ENCODE peak calls at places on chromosome 18, in six cellular contexts. One of them, this sample, is unnamed. For H3K36me3 and H3K4me1, the result is how much of the 10 kb centered on the place peaks cover.

GRCh38 chr18:75827781-75828274 is 400.3 kb upstream of the SMIM21 start:
- DNase-seq in spleen: no peak
- DNase-seq in left ventricle myocardium inferior: no peak
- DNase-seq in hepatocyte: peak
- DNase-seq in CD8-positive, alpha-beta T cell: no peak
- DNase-seq in GM12878: no peak
- DNase-seq in this sample: no peak

GRCh38 chr18:54742120-54742519 is 86.2 kb upstream of the RAB27B start:
- DNase-seq in spleen: no peak
- DNase-seq in left ventricle myocardium inferior: no peak
- DNase-seq in hepatocyte: no peak
- DNase-seq in CD8-positive, alpha-beta T cell: no peak
- DNase-seq in GM12878: no peak
- DNase-seq in this sample: peak

GRCh38 chr18:25099838-25100393 is 252.1 kb downstream of the ZNF521 start:
- DNase-seq in spleen: no peak
- DNase-seq in left ventricle myocardium inferior: no peak
- DNase-seq in hepatocyte: no peak
- DNase-seq in CD8-positive, alpha-beta T cell: no peak
- DNase-seq in GM12878: no peak
- DNase-seq in this sample: peak

GRCh38 chr18:12692206-12692605 is 10.3 kb downstream of the CEP76 start:
- DNase-seq in spleen: no peak
- DNase-seq in left ventricle myocardium inferior: no peak
- DNase-seq in hepatocyte: no peak
- DNase-seq in CD8-positive, alpha-beta T cell: no peak
- DNase-seq in GM12878: no peak
- DNase-seq in this sample: no peak

GRCh38 chr18:72541871-72542690 is 2.1 kb downstream of the CBLN2 start:
- DNase-seq in spleen: no peak
- DNase-seq in left ventricle myocardium inferior: no peak
- DNase-seq in hepatocyte: peak
- DNase-seq in CD8-positive, alpha-beta T cell: no peak
- DNase-seq in GM12878: no peak
- DNase-seq in this sample: no peak

GRCh38 chr18:7454429-7454828 is 112.7 kb upstream of the PTPRM start:
- DNase-seq in spleen: no peak
- DNase-seq in left ventricle myocardium inferior: no peak
- DNase-seq in hepatocyte: no peak
- DNase-seq in CD8-positive, alpha-beta T cell: no peak
- DNase-seq in GM12878: no peak
- DNase-seq in this sample: no peak

GRCh38 chr18:41731887-41732286 is 223.1 kb upstream of the PIK3C3 start:
- DNase-seq in spleen: no peak
- DNase-seq in left ventricle myocardium inferior: no peak
- DNase-seq in hepatocyte: no peak
- DNase-seq in CD8-positive, alpha-beta T cell: no peak
- DNase-seq in GM12878: no peak
- DNase-seq in this sample: no peak

GRCh38 chr18:22613058-22613690 is 195.5 kb upstream of the CTAGE1 start:
- DNase-seq in spleen: no peak
- DNase-seq in left ventricle myocardium inferior: no peak
- DNase-seq in hepatocyte: peak
- DNase-seq in CD8-positive, alpha-beta T cell: no peak
- DNase-seq in GM12878: no peak
- DNase-seq in this sample: no peak

GRCh38 chr18:43680096-43680495 is 402.8 kb upstream of the SYT4 start:
- DNase-seq in spleen: no peak
- DNase-seq in left ventricle myocardium inferior: no peak
- DNase-seq in hepatocyte: no peak
- DNase-seq in CD8-positive, alpha-beta T cell: no peak
- DNase-seq in GM12878: no peak
- DNase-seq in this sample: peak

GRCh38 chr18:46676162-46676830 is 19.3 kb upstream of the LOXHD1 start:
- DNase-seq in spleen: no peak
- DNase-seq in left ventricle myocardium inferior: no peak
- DNase-seq in hepatocyte: no peak
- DNase-seq in CD8-positive, alpha-beta T cell: no peak
- DNase-seq in GM12878: no peak
- DNase-seq in this sample: peak

GRCh38 chr18:38981382-38981781 is 1415.8 kb upstream of the CELF4 start:
- DNase-seq in spleen: no peak
- DNase-seq in left ventricle myocardium inferior: no peak
- DNase-seq in hepatocyte: no peak
- DNase-seq in CD8-positive, alpha-beta T cell: no peak
- DNase-seq in GM12878: no peak
- DNase-seq in this sample: no peak

GRCh38 chr18:31197676-31198075 is 35.0 kb upstream of the DSC1 start:
- DNase-seq in spleen: no peak
- DNase-seq in left ventricle myocardium inferior: no peak
- DNase-seq in hepatocyte: peak
- DNase-seq in CD8-positive, alpha-beta T cell: no peak
- DNase-seq in GM12878: no peak
- DNase-seq in this sample: no peak

GRCh38 chr18:62933261-62933887 is 218.0 kb downstream of the PHLPP1 start:
- DNase-seq in spleen: no peak
- DNase-seq in left ventricle myocardium inferior: no peak
- DNase-seq in hepatocyte: no peak
- DNase-seq in CD8-positive, alpha-beta T cell: no peak
- DNase-seq in GM12878: no peak
- DNase-seq in this sample: no peak

GRCh38 chr18:12711446-12711845 is 8.6 kb downstream of the PSMG2 start:
- DNase-seq in spleen: no peak
- DNase-seq in left ventricle myocardium inferior: no peak
- DNase-seq in hepatocyte: no peak
- DNase-seq in CD8-positive, alpha-beta T cell: no peak
- DNase-seq in GM12878: no peak
- DNase-seq in this sample: no peak

GRCh38 chr18:65018184-65018583 is 732.6 kb upstream of the CDH7 start:
- DNase-seq in spleen: no peak
- DNase-seq in left ventricle myocardium inferior: no peak
- DNase-seq in hepatocyte: no peak
- DNase-seq in CD8-positive, alpha-beta T cell: no peak
- DNase-seq in GM12878: no peak
- DNase-seq in this sample: no peak

GRCh38 chr18:63422087-63422861 is at the start of gene VPS4B:
- DNase-seq in spleen: peak
- DNase-seq in left ventricle myocardium inferior: peak
- DNase-seq in hepatocyte: peak
- DNase-seq in CD8-positive, alpha-beta T cell: peak
- DNase-seq in GM12878: peak
- DNase-seq in this sample: peak

GRCh38 chr18:54983041-54983686 is 23.9 kb upstream of the CCDC68 start:
- DNase-seq in spleen: no peak
- DNase-seq in left ventricle myocardium inferior: no peak
- DNase-seq in hepatocyte: peak
- DNase-seq in CD8-positive, alpha-beta T cell: no peak
- DNase-seq in GM12878: no peak
- DNase-seq in this sample: peak

GRCh38 chr18:75360206-75360605 is 67.3 kb downstream of the SMIM21 start:
- DNase-seq in spleen: no peak
- DNase-seq in left ventricle myocardium inferior: no peak
- DNase-seq in hepatocyte: no peak
- DNase-seq in CD8-positive, alpha-beta T cell: no peak
- DNase-seq in GM12878: no peak
- DNase-seq in this sample: no peak

GRCh38 chr18:49920731-49921130 is 107.4 kb upstream of the ACAA2 start:
- DNase-seq in spleen: no peak
- DNase-seq in left ventricle myocardium inferior: no peak
- DNase-seq in hepatocyte: no peak
- DNase-seq in CD8-positive, alpha-beta T cell: no peak
- DNase-seq in GM12878: no peak
- DNase-seq in this sample: no peak

GRCh38 chr18:48541026-48541746 is 2.4 kb downstream of the CTIF start:
- DNase-seq in spleen: peak
- DNase-seq in left ventricle myocardium inferior: peak
- DNase-seq in hepatocyte: peak
- DNase-seq in CD8-positive, alpha-beta T cell: no peak
- DNase-seq in GM12878: no peak
- DNase-seq in this sample: peak

GRCh38 chr18:48541747-48542108 is 2.9 kb downstream of the CTIF start:
- DNase-seq in spleen: no peak
- DNase-seq in left ventricle myocardium inferior: no peak
- DNase-seq in hepatocyte: no peak
- DNase-seq in CD8-positive, alpha-beta T cell: no peak
- DNase-seq in GM12878: no peak
- DNase-seq in this sample: no peak

GRCh38 chr18:48544116-48544515 is 5.3 kb downstream of the CTIF start:
- DNase-seq in spleen: no peak
- DNase-seq in left ventricle myocardium inferior: no peak
- DNase-seq in hepatocyte: no peak
- DNase-seq in CD8-positive, alpha-beta T cell: no peak
- DNase-seq in GM12878: no peak
- DNase-seq in this sample: no peak

GRCh38 chr18:48543228-48543627 is 4.4 kb downstream of the CTIF start:
- DNase-seq in spleen: no peak
- DNase-seq in left ventricle myocardium inferior: no peak
- DNase-seq in hepatocyte: peak
- DNase-seq in CD8-positive, alpha-beta T cell: no peak
- DNase-seq in GM12878: no peak
- DNase-seq in this sample: no peak

DNA sequence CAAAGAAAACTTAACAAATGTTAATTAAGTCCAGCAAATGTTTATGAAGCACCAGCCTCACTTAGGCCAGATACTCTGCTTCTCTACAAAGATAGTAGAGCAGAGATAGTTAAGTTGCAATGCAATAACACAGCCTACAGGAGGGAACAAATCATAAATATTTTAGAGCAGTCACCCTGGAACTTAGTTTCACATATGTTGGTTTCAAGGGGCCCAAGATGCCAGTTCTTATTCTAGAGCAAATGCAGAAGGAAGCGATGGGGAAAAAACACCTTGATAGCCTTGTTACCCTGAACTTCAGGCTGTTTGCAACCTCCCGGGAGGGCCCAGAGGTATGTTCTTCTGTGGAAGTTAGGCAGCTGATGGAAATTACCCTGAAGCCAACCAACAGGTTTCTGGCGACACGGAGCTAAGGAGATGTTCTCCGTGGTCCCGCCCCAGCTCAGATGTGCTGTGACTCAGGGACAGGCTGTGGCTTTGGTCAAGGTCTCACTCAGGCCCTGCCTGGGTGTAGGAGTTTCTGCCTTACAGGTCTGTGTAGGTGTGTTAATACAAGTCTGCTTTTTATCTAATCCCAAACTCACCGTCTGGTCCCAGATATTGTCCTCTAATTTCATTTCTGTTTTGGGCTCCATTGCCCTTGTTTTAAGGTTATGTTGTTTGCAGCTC is 3.8 kb downstream of the CTIF start:
- DNase-seq in spleen: no peak
- DNase-seq in left ventricle myocardium inferior: no peak
- DNase-seq in hepatocyte: peak
- DNase-seq in CD8-positive, alpha-beta T cell: no peak
- DNase-seq in GM12878: no peak
- DNase-seq in this sample: no peak
- H3K36me3 ChIP-seq in spleen: under half
- H3K36me3 ChIP-seq in left ventricle myocardium inferior: under half
- H3K36me3 ChIP-seq in hepatocyte: under half
- H3K36me3 ChIP-seq in CD8-positive, alpha-beta T cell: under half
- H3K36me3 ChIP-seq in GM12878: under half
- H3K36me3 ChIP-seq in this sample: under half

GRCh38 chr18:10805587-10806088 is 279.8 kb downstream of the NAPG start:
- DNase-seq in spleen: no peak
- DNase-seq in left ventricle myocardium inferior: no peak
- DNase-seq in hepatocyte: no peak
- DNase-seq in CD8-positive, alpha-beta T cell: no peak
- DNase-seq in GM12878: no peak
- DNase-seq in this sample: no peak
- H3K4me1 ChIP-seq in spleen: under half
- H3K4me1 ChIP-seq in left ventricle myocardium inferior: under half
- H3K4me1 ChIP-seq in hepatocyte: under half
- H3K4me1 ChIP-seq in CD8-positive, alpha-beta T cell: under half
- H3K4me1 ChIP-seq in GM12878: under half
- H3K4me1 ChIP-seq in this sample: under half

DNA sequence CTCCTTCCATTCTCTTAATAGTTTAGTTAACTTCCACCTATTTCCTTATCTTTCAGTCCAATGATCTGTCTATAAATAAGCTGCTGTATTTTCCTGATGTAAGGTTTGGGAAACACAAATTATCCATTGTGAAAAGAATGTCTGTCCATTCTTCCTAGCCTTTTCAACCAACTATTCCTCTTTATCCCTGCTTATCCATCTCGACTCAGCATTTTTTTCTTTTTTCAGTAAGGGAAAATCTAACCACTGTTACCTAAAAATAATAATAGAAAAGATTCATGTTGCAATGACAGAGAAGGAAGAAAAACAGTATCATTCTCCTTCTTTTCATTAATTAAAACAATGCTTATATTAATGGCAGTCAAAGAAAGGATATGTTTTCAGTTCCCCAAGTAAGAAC is 57.4 kb downstream of the RTTN start:
- DNase-seq in spleen: no peak
- DNase-seq in left ventricle myocardium inferior: no peak
- DNase-seq in hepatocyte: no peak
- DNase-seq in CD8-positive, alpha-beta T cell: no peak
- DNase-seq in GM12878: no peak
- DNase-seq in this sample: no peak
- H3K36me3 ChIP-seq in spleen: under half
- H3K36me3 ChIP-seq in left ventricle myocardium inferior: half or more
- H3K36me3 ChIP-seq in hepatocyte: under half
- H3K36me3 ChIP-seq in CD8-positive, alpha-beta T cell: under half
- H3K36me3 ChIP-seq in GM12878: under half
- H3K36me3 ChIP-seq in this sample: under half

DNA sequence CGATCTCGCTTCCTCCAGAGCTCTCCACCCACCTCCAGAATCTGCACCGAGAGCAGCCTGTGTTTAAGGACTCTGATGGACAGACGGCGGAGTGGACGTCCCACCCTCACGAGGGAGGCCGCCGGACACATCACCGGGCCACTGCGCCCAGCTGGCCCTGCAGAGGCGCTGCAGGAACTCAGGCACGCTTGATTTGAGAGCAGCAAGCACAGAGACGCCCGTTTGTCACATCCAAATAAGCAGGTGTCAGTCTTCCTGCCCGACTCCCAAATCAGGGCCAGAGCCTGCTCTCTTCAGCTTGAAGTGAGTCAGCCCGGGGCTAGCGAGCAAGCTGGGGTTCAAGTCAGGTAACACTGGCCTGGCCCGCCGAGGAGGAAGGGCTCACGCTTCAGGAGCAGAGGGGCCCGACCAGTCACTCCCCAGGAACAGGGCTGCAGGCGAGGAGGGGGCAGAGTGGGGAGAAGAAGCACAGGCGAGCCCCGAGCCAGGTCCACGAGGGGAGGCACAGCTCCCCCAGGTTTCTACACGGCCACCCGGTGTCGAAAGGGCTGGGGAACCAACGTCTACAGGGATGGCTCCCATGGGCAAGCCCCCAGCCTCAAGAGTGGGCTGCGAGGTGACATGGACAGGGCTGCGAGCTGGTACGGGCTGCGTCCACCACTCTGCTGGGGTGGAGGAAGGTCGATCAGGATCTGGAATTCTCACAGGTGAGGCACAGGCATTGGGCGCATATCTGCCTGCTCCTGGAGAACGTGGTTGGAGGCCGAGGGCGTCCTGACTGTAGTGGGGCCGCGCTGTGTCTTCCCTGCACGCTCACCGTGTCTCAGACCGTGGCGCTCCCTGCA is 52.5 kb upstream of the CTDP1 start:
- DNase-seq in spleen: peak
- DNase-seq in left ventricle myocardium inferior: no peak
- DNase-seq in hepatocyte: no peak
- DNase-seq in CD8-positive, alpha-beta T cell: no peak
- DNase-seq in GM12878: no peak
- DNase-seq in this sample: no peak
- H3K4me1 ChIP-seq in spleen: under half
- H3K4me1 ChIP-seq in left ventricle myocardium inferior: under half
- H3K4me1 ChIP-seq in hepatocyte: under half
- H3K4me1 ChIP-seq in CD8-positive, alpha-beta T cell: under half
- H3K4me1 ChIP-seq in GM12878: under half
- H3K4me1 ChIP-seq in this sample: under half

GRCh38 chr18:9946831-9947230 is 33.0 kb downstream of the VAPA start:
- DNase-seq in spleen: no peak
- DNase-seq in left ventricle myocardium inferior: no peak
- DNase-seq in hepatocyte: no peak
- DNase-seq in CD8-positive, alpha-beta T cell: no peak
- DNase-seq in GM12878: no peak
- DNase-seq in this sample: peak
- H3K36me3 ChIP-seq in spleen: under half
- H3K36me3 ChIP-seq in left ventricle myocardium inferior: half or more
- H3K36me3 ChIP-seq in hepatocyte: under half
- H3K36me3 ChIP-seq in CD8-positive, alpha-beta T cell: under half
- H3K36me3 ChIP-seq in GM12878: under half
- H3K36me3 ChIP-seq in this sample: under half

This sample was measured in GM23248.